ENCODE peak calls at places on chromosomes 2 and 18, in ten cellular contexts. R is HL-60, G is GM12891, P is GM23338, L is HCT116, S is upper lobe of left lung, O is GM12892, J is sigmoid colon, N is transverse colon, M is stomach. X is an unnamed sample.

GRCh38 chr2:155546715-155547555 is 785.6 kb downstream of the NR4A2 start:
- DNase-seq in R (no peak), G (no peak), P (no peak), L (no peak), S (no peak), O (no peak), J (no peak), N (no peak), M (no peak), X (no peak)

GRCh38 chr2:12277305-12278034 is 439.3 kb upstream of the TRIB2 start:
- DNase-seq in R (no peak), G (no peak), P (peak; percentile 8), L (no peak), S (no peak), O (no peak), J (no peak), N (no peak), M (no peak), X (no peak)

GRCh38 chr18:64645753-64646152 is 496.9 kb upstream of the LINC00305 start:
- DNase-seq in R (no peak), G (no peak), P (no peak), L (no peak), S (no peak), O (no peak), J (no peak), N (no peak), M (no peak), X (no peak)

GRCh38 chr2:142544173-142544572 is 333.3 kb upstream of the KYNU start:
- DNase-seq in R (no peak), G (no peak), P (no peak), L (no peak), S (no peak), O (no peak), J (no peak), N (no peak), M (no peak), X (no peak)

GRCh38 chr2:232385660-232386489 is 7.3 kb downstream of the ALPP start:
- DNase-seq in R (no peak), G (no peak), P (peak; percentile 72), L (peak; percentile 33), S (peak; percentile 53), O (no peak), J (no peak), N (no peak), M (no peak), X (no peak)

GRCh38 chr18:57516068-57516467 is 70.4 kb downstream of the FECH start:
- DNase-seq in R (no peak), G (no peak), P (no peak), L (no peak), S (no peak), O (no peak), J (no peak), N (no peak), M (no peak), X (no peak)

GRCh38 chr2:180219471-180219870 is 212.4 kb upstream of the CWC22 start:
- DNase-seq in R (no peak), G (no peak), P (no peak), L (no peak), S (no peak), O (no peak), J (no peak), N (no peak), M (no peak), X (no peak)

GRCh38 chr2:202871161-202872141 is at the start of gene ICA1L:
- DNase-seq in R (peak; percentile 28), G (peak; percentile 57), P (peak; percentile 78), L (no peak), S (peak; percentile 49), O (peak; percentile 45), J (peak; percentile 79), N (peak; percentile 56), M (peak; percentile 57), X (peak; percentile 73)

GRCh38 chr2:133097666-133098065 is 427.7 kb upstream of the LYPD1 start:
- DNase-seq in R (no peak), G (no peak), P (no peak), L (no peak), S (no peak), O (no peak), J (no peak), N (no peak), M (no peak), X (no peak)

DNA sequence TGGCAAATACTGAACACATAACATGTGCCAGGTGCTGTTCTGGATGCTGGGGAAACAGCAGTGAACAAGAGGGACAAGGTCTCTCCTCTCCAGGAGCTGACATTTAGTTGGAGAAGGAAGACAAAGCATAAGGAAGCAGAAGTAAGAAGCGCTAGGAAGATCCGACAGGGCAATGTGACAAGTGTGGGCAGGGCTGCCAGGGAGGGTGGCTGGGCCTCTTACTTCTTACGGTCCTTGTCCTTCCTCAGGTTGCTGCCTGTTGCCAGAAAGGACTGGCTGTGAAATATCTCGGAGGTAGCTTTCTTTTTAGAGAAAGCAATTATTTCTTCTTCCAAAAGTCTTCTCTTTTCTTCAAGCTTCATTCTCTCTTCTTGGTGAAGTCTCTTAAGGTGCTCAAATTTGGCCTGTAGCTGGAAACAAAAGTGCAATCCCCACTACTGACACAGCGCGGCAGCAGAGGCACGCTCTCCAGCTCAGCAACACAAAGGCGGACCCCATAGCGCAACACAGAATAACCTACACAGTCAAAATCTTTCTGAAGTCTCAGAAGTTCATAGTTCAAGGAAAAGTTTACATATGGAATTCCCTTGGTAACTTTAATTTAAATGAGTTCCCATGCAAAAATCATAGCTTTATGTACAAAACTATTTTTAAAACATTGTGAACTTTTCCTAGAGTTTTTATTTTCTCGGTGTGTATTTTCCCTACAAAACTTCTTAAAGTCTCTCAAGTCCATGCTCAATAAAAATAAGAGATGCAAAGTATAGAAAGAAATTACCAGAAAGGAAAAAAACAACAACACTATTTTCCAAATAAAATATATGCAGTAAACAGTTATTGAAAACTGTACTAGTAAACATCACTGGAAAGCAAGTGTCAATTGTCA is 67.7 kb downstream of the SEPTIN10 start:
- DNase-seq in R (peak; percentile 21), G (no peak), P (peak; percentile 73), L (peak; percentile 28), S (peak; percentile 53), O (no peak), J (peak; percentile 84), N (peak; percentile 63), M (peak; percentile 72), X (no peak)
- TF ChIP-seq POLR2AphosphoS5 in R (no peak), G (no peak), P (no peak), L (no peak), S (no peak), O (no peak), J (no peak), N (no peak), M (no peak), X (no peak)

GRCh38 chr18:62071071-62071470 is 115.8 kb downstream of the PIGN start:
- DNase-seq in R (no peak), G (no peak), P (no peak), L (no peak), S (no peak), O (no peak), J (no peak), N (no peak), M (no peak), X (no peak)
- TF ChIP-seq POLR2AphosphoS5 in R (no peak), G (no peak), P (no peak), L (no peak), S (no peak), O (no peak), J (no peak), N (no peak), M (no peak), X (no peak)

GRCh38 chr2:240916571-240917008 is 10.5 kb downstream of the CROCC2 start:
- DNase-seq in R (no peak), G (no peak), P (peak; percentile 74), L (no peak), S (peak; percentile 38), O (no peak), J (peak; percentile 72), N (no peak), M (no peak), X (peak; percentile 87)
- TF ChIP-seq POLR2AphosphoS5 in R (no peak), G (no peak), P (no peak), L (no peak), S (peak; percentile 51), O (no peak), J (no peak), N (no peak), M (peak; percentile 89), X (peak; percentile 37)

GRCh38 chr2:224222976-224223375 is 178.9 kb downstream of the FAM124B start:
- DNase-seq in R (no peak), G (no peak), P (no peak), L (no peak), S (no peak), O (no peak), J (no peak), N (no peak), M (no peak), X (no peak)
- TF ChIP-seq POLR2AphosphoS5 in R (no peak), G (no peak), P (no peak), L (no peak), S (no peak), O (no peak), J (no peak), N (no peak), M (no peak), X (no peak)

DNA sequence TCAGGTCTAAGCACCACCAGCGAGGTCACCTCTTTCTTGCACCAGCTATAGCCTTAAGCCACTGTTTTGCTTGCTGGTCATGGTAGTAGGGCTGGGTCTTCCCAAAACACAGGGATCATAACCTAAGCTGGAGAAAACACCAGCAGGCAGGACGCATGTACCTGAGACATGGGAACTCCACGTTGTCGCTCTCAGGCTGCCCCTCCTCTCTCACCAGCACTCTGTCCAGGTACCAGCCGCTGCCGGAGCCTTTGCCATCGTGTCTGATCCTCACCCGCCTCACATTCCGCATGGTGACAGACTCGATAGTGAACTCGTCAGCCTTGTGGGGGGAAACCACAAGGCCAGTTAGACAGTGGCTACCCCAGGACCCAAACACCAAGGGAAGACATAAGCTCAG is 79.5 kb downstream of the LOXHD1 start:
- DNase-seq in R (no peak), G (no peak), P (no peak), L (no peak), S (no peak), O (no peak), J (no peak), N (no peak), M (no peak), X (no peak)
- TF ChIP-seq POLR2AphosphoS5 in R (no peak), G (no peak), P (no peak), L (no peak), S (no peak), O (no peak), J (no peak), N (no peak), M (no peak), X (no peak)